ENCODE peak calls at places on chromosomes 12 and 14, in seven cellular contexts. T is psoas muscle, L is dorsolateral prefrontal cortex, J is HuH-7, N is MCF 10A, C is COLO829, V is Peyer's patch. Z is an unnamed sample.

GRCh38 chr12:2239376-2240010 is 186.7 kb downstream of the CACNA1C start:
- DNase-seq in T (peak), L (peak), J (no peak), N (no peak), C (no peak), V (no peak), Z (no peak)

GRCh38 chr14:93977171-93977570 is 801 bp upstream of the ASB2 start:
- DNase-seq in T (peak), L (no peak), J (no peak), N (no peak), C (no peak), V (no peak), Z (no peak)

GRCh38 chr12:112496493-112496892 is 77.7 kb downstream of the PTPN11 start:
- DNase-seq in T (no peak), L (no peak), J (no peak), N (no peak), C (no peak), V (no peak), Z (no peak)

GRCh38 chr14:72699852-72700257 is 194.0 kb downstream of the DPF3 start:
- DNase-seq in T (peak), L (no peak), J (no peak), N (peak), C (no peak), V (no peak), Z (no peak)

GRCh38 chr12:4379410-4379809 is at the start of gene FGF23:
- DNase-seq in T (no peak), L (no peak), J (peak), N (peak), C (peak), V (no peak), Z (no peak)

GRCh38 chr12:117863004-117863709 is 105.6 kb downstream of the KSR2 start:
- DNase-seq in T (no peak), L (no peak), J (no peak), N (peak), C (no peak), V (no peak), Z (no peak)

GRCh38 chr12:90027889-90028570 is 319.4 kb upstream of the ATP2B1 start:
- DNase-seq in T (no peak), L (no peak), J (no peak), N (no peak), C (no peak), V (no peak), Z (no peak)

GRCh38 chr12:51974646-51975045 is 23.1 kb downstream of the ACVR1B start:
- DNase-seq in T (no peak), L (no peak), J (no peak), N (no peak), C (no peak), V (no peak), Z (no peak)

GRCh38 chr12:108337235-108338223 is 1.6 kb downstream of the CMKLR1 start:
- DNase-seq in T (no peak), L (no peak), J (peak), N (peak), C (peak), V (no peak), Z (no peak)

GRCh38 chr14:103746706-103747105 is 31.1 kb downstream of the ZFYVE21 start:
- DNase-seq in T (no peak), L (peak), J (no peak), N (peak), C (no peak), V (peak), Z (no peak)

GRCh38 chr12:120110550-120111501 is 5.7 kb downstream of the RAB35 start:
- DNase-seq in T (peak), L (no peak), J (no peak), N (no peak), C (no peak), V (peak), Z (peak)

GRCh38 chr12:115660211-115660805 is 617.2 kb downstream of the MED13L start:
- DNase-seq in T (no peak), L (no peak), J (no peak), N (peak), C (peak), V (peak), Z (no peak)

GRCh38 chr14:63039800-63040380 is 5.4 kb downstream of the KCNH5 start:
- DNase-seq in T (no peak), L (no peak), J (peak), N (peak), C (no peak), V (no peak), Z (no peak)

GRCh38 chr12:131773582-131774221 is 54.5 kb upstream of the MMP17 start:
- DNase-seq in T (no peak), L (no peak), J (no peak), N (no peak), C (no peak), V (peak), Z (no peak)

Z was measured in stimulated activated CD4-positive, alpha-beta T cell treated with anti-CD3 and anti-CD28 coated beads, Interleukin-12 subunit alpha, Interleukin-12 subunit beta, amount 100 ng/mL, for 4 hours.